ENCODE peak calls at places on chromosomes 13 and 19, in six cellular contexts. T is tibial nerve, S is transverse colon, H is uterus, M is IMR-90, P is ovary. U is an unnamed sample.

GRCh38 chr13:110726726-110727125 is 13.2 kb downstream of the ING1 start:
- DNase-seq in T (no peak), S (peak; percentile 34), H (no peak), M (no peak), P (no peak), U (no peak)

GRCh38 chr13:27712421-27712820 is 79.9 kb upstream of the GSX1 start:
- DNase-seq in T (peak; percentile 25), S (peak; percentile 16), H (no peak), M (no peak), P (no peak), U (no peak)

GRCh38 chr19:1134431-1134830 is 30.6 kb downstream of the GPX4 start:
- DNase-seq in T (no peak), S (no peak), H (no peak), M (no peak), P (no peak), U (no peak)

GRCh38 chr13:79936368-79937136 is 404.4 kb downstream of the SPRY2 start:
- DNase-seq in T (peak; percentile 25), S (no peak), H (no peak), M (peak; percentile 100), P (no peak), U (peak; percentile 42)

GRCh38 chr19:16371540-16371986 is 46.9 kb downstream of the KLF2 start:
- DNase-seq in T (no peak), S (peak; percentile 90), H (no peak), M (no peak), P (peak; percentile 48), U (no peak)

GRCh38 chr13:41942462-41943094 is 18.3 kb downstream of the VWA8 start:
- DNase-seq in T (no peak), S (no peak), H (no peak), M (peak; percentile 74), P (no peak), U (no peak)

GRCh38 chr13:107144432-107144831 is 576.5 kb upstream of the ARGLU1 start:
- DNase-seq in T (no peak), S (no peak), H (no peak), M (peak; percentile 27), P (no peak), U (no peak)

GRCh38 chr13:104534847-104535246 is 1468.6 kb upstream of the SLC10A2 start:
- DNase-seq in T (no peak), S (no peak), H (no peak), M (no peak), P (no peak), U (peak; percentile 7)

GRCh38 chr19:56912406-56912805 is 71.9 kb upstream of the PEG3 start:
- DNase-seq in T (no peak), S (no peak), H (no peak), M (no peak), P (no peak), U (no peak)

GRCh38 chr19:10279737-10280442 is 6.9 kb upstream of the ICAM4 start:
- DNase-seq in T (no peak), S (no peak), H (no peak), M (no peak), P (no peak), U (no peak)

GRCh38 chr13:100534911-100535310 is 53.7 kb downstream of the GGACT start:
- DNase-seq in T (no peak), S (no peak), H (no peak), M (no peak), P (no peak), U (no peak)

GRCh38 chr13:100532090-100532766 is 56.4 kb downstream of the GGACT start:
- DNase-seq in T (no peak), S (no peak), H (no peak), M (no peak), P (no peak), U (no peak)

GRCh38 chr13:100532836-100533435 is 55.7 kb downstream of the GGACT start:
- DNase-seq in T (no peak), S (no peak), H (no peak), M (no peak), P (no peak), U (no peak)

GRCh38 chr13:100534147-100534818 is 54.3 kb downstream of the GGACT start:
- DNase-seq in T (no peak), S (no peak), H (no peak), M (no peak), P (no peak), U (no peak)

DNA sequence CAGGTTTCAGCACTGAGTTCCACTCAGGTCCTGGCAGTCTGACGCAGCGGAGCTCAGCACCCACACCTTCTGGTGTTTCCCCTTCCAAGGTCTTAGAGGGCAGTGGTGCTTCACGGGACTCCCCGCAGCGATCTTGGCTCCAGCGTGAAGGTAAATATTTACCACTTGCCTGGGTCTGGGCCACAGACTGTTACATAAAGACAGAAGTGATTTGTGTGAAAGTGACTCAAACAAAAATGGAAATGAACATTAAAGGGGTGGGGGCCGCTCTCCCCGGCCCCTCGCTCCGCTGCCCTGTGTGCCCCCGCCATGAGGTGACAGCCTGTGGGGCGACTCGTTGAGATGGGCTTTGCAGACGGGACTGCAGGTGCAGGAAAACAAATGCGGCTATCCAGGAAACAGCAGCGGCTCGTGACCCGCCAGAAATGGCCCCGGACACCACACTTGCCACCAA is 55.0 kb downstream of the GGACT start:
- DNase-seq in T (no peak), S (no peak), H (no peak), M (no peak), P (no peak), U (no peak)
- TF ChIP-seq POLR2A in T (no peak), S (no peak), H (no peak), M (no peak), P (no peak), U (no peak)

GRCh38 chr19:48319647-48320537 is 5.5 kb upstream of the EMP3 start:
- DNase-seq in T (peak; percentile 92), S (peak; percentile 91), H (peak; percentile 75), M (peak; percentile 75), P (peak; percentile 85), U (peak; percentile 48)

GRCh38 chr19:48318286-48318987 is 6.9 kb upstream of the EMP3 start:
- DNase-seq in T (no peak), S (no peak), H (no peak), M (no peak), P (no peak), U (no peak)

GRCh38 chr19:48321372-48321621 is 4.1 kb upstream of the EMP3 start:
- DNase-seq in T (peak; percentile 94), S (peak; percentile 100), H (peak; percentile 97), M (peak; percentile 77), P (peak; percentile 99), U (peak; percentile 77)

GRCh38 chr19:48325265-48325910 is at the start of gene EMP3:
- DNase-seq in T (peak; percentile 79), S (peak; percentile 86), H (peak; percentile 88), M (peak; percentile 92), P (peak; percentile 90), U (peak; percentile 69)

DNA sequence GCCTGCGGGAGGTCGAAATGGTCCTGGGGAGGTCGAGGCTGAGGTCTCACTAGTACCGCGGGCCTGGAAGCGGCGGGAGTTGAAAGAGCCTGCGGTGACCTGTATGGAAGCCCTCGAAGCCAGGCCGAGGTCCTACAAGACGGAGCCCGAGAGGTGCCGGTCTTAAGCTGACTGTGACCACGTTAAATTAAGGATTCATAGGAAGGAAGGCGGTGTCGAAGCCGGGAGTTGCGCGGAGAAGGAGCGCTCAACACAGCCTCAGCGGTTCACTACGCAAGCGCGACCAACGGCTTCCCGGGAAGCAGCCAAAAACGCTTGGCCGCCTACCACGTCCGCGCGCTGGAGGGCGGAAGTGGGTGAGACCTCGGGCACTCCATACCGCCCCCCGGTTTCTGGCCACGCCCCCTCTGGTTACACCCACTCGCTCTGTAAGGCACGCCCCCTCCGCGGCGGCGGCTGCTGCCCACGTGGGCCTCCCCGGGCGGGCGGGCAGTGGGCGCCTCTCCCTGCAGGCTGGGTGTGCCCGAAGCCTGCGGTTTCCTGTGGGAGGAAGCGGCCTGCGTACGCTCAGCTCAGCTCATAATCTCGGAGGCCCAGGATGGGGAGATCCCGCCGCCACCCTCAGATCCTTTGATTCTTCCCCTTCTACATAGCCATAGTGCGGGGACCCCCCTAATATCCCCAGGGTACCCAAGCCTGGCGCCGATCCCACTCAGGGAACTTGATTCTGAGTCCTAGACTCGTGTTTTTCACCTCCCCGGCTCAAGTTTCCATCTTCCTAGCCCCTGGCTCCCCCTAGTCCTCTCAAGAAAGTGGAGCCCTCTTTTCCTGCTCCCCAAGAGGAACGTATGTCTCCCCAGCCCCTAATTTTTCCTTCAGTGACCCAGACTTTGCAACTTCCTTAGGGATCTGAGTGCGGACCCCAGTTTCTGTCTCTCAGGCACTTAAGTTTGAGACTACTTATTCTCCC is 3.4 kb upstream of the EMP3 start:
- DNase-seq in T (peak; percentile 98), S (peak; percentile 100), H (peak; percentile 99), M (peak; percentile 98), P (peak; percentile 100), U (peak; percentile 75)
- TF ChIP-seq POLR2A in T (peak; percentile 55), S (peak; percentile 95), H (peak; percentile 85), M (peak; percentile 89), P (peak; percentile 80), U (no peak)

DNA sequence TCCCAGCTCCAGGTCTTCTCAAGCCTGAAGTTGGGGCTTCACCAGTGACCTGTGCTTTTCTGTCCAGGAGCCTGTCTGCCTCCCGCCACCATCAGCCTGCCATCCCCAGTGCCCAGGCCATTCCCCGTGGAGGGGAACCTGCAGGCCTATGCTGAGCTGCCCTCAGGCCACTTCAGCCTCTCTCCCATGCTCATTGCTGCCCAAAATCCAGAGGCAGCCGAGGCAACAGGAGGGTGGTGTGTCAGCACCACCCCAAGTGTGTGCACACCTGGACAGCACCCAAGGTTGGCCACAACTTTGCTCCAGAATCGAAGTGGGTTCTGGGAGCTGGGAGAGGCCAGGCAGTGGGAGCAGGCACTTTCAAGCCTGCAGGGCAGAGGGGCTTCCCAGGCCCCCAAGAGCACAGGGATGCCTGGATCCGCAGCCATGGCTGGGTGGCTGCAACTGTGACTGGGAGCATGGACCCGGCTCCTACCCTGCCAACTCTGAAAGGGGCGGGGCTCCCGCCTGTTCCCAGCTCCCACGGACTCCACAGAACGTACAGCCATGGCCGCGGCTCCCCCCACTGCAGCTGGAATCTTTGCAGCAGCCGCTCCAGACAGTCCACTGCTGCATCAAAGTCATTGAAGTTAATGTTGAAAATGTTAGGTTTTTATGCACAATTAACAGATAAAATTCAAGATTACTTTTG is 1747.0 kb downstream of the OLFM4 start:
- DNase-seq in T (no peak), S (no peak), H (no peak), M (no peak), P (no peak), U (no peak)
- TF ChIP-seq POLR2A in T (no peak), S (no peak), H (no peak), M (no peak), P (no peak), U (no peak)

GRCh38 chr19:51439021-51439465 is 19.2 kb downstream of the SIGLEC8 start:
- DNase-seq in T (peak; percentile 16), S (no peak), H (no peak), M (no peak), P (no peak), U (no peak)

GRCh38 chr19:51440846-51441409 is 17.3 kb downstream of the SIGLEC8 start:
- DNase-seq in T (no peak), S (no peak), H (no peak), M (no peak), P (no peak), U (no peak)

GRCh38 chr19:51440052-51440451 is 18.2 kb downstream of the SIGLEC8 start:
- DNase-seq in T (no peak), S (no peak), H (no peak), M (no peak), P (no peak), U (no peak)

GRCh38 chr19:51441410-51442390 is 16.6 kb downstream of the SIGLEC8 start:
- DNase-seq in T (no peak), S (peak; percentile 73), H (no peak), M (no peak), P (no peak), U (no peak)
- TF ChIP-seq POLR2A in T (no peak), S (no peak), H (no peak), M (no peak), P (no peak), U (no peak)

U was measured in H54.